ENCODE peak calls at places on chromosomes 7 and 10, in five cellular contexts. P, R, V, K and W are unnamed samples.

GRCh38 chr7:20351901-20352300 is 21.2 kb downstream of the ITGB8 start:
- DNase-seq in P (no peak), R (no peak), V (no peak), K (no peak), W (no peak)

GRCh38 chr7:80135306-80136104 is 874 bp downstream of the GNAI1 start:
- DNase-seq in P (no peak), R (no peak), V (peak; percentile 19), K (no peak), W (no peak)

GRCh38 chr10:46251857-46252847 is 34.6 kb upstream of the ANTXRL start:
- DNase-seq in P (peak; percentile 55), R (no peak), V (no peak), K (no peak), W (no peak)

GRCh38 chr7:131329176-131329570 is 1.5 kb downstream of the MKLN1 start:
- DNase-seq in P (no peak), R (no peak), V (no peak), K (no peak), W (no peak)

GRCh38 chr7:36677769-36678435 is 46.4 kb downstream of the AOAH start:
- DNase-seq in P (no peak), R (no peak), V (peak; percentile 76), K (no peak), W (no peak)

GRCh38 chr7:121620206-121620605 is 224.1 kb upstream of the FAM3C start:
- DNase-seq in P (no peak), R (no peak), V (no peak), K (no peak), W (no peak)

GRCh38 chr10:116270691-116271592 is 2.1 kb downstream of the GFRA1 start:
- DNase-seq in P (peak; percentile 82), R (no peak), V (no peak), K (no peak), W (no peak)

GRCh38 chr7:132526111-132526741 is 50.0 kb downstream of the PLXNA4 start:
- DNase-seq in P (no peak), R (no peak), V (peak; percentile 29), K (no peak), W (no peak)